ENCODE peak calls at places on chromosome X, in seven cellular contexts. H, U, R, I, P, L and D are unnamed samples.

GRCh38 chrX:18855919-18856644 is 127.8 kb downstream of the PHKA2 start:
- DNase-seq in R (peak; percentile 35), P (no peak), U (no peak), I (no peak), L (no peak), H (no peak), D (peak; percentile 80)

GRCh38 chrX:101415180-101416130 is 7.4 kb downstream of the HNRNPH2 start:
- DNase-seq in H (peak; percentile 30), L (peak; percentile 21), P (peak; percentile 73), U (peak; percentile 49), I (peak; percentile 30), R (peak; percentile 84), D (peak; percentile 85)

GRCh38 chrX:11380187-11380586 is 87.0 kb downstream of the AMELX start:
- DNase-seq in R (no peak), L (no peak), I (no peak), H (no peak), P (no peak), U (no peak), D (no peak)

GRCh38 chrX:110399497-110399896 is 40.8 kb downstream of the RTL9 start:
- DNase-seq in U (no peak), I (no peak), H (no peak), R (no peak), L (no peak), P (no peak), D (no peak)

GRCh38 chrX:110806145-110806544 is 10.5 kb upstream of the CHRDL1 start:
- DNase-seq in H (peak; percentile 14), I (no peak), U (no peak), R (no peak), P (no peak), L (no peak), D (no peak)

GRCh38 chrX:22686138-22686541 is 313.6 kb upstream of the DDX53 start:
- DNase-seq in H (no peak), P (no peak), U (no peak), L (no peak), I (no peak), R (peak; percentile 81), D (peak; percentile 76)

GRCh38 chrX:100649550-100650356 is 5.8 kb downstream of the SRPX2 start:
- DNase-seq in P (peak; percentile 81), I (peak; percentile 34), U (no peak), L (peak; percentile 43), R (peak; percentile 95), H (peak; percentile 79), D (peak; percentile 68)

GRCh38 chrX:151712253-151712652 is 3.6 kb upstream of the FATE1 start:
- DNase-seq in U (no peak), R (no peak), H (no peak), L (no peak), P (no peak), I (no peak), D (no peak)

GRCh38 chrX:109774706-109775105 is 41.6 kb upstream of the ACSL4 start:
- DNase-seq in U (no peak), R (peak; percentile 85), L (peak; percentile 69), H (no peak), I (no peak), P (no peak), D (peak; percentile 65)

GRCh38 chrX:35664838-35665237 is 133.3 kb upstream of the MAGEB16 start:
- DNase-seq in I (no peak), U (no peak), H (no peak), R (no peak), P (no peak), L (no peak), D (no peak)

GRCh38 chrX:149682956-149683947 is 28.6 kb upstream of the MAGEA11 start:
- DNase-seq in U (no peak), R (no peak), H (no peak), P (no peak), I (no peak), L (no peak), D (no peak)

GRCh38 chrX:37060999-37061398 is 52.8 kb downstream of the FAM47C start:
- DNase-seq in U (no peak), I (no peak), P (peak; percentile 68), H (no peak), L (peak; percentile 7), R (peak; percentile 62), D (no peak)

GRCh38 chrX:148380107-148380506 is 120.3 kb upstream of the AFF2 start:
- DNase-seq in R (no peak), L (no peak), U (no peak), P (no peak), H (no peak), I (no peak), D (no peak)

GRCh38 chrX:72255864-72256263 is 17.0 kb upstream of the ERCC6L start:
- DNase-seq in U (no peak), R (no peak), P (no peak), L (no peak), I (no peak), H (no peak), D (no peak)

GRCh38 chrX:102746134-102746584 is 25.6 kb downstream of the GPRASP3 start:
- DNase-seq in H (peak; percentile 44), P (peak; percentile 50), R (peak; percentile 45), I (peak; percentile 18), L (no peak), U (peak; percentile 43), D (no peak)

GRCh38 chrX:22037911-22038537 is 5.9 kb downstream of the PHEX start:
- DNase-seq in H (no peak), R (no peak), L (no peak), U (no peak), I (no peak), P (no peak), D (no peak)

GRCh38 chrX:16825306-16826035 is 39.2 kb downstream of the TXLNG start:
- DNase-seq in R (no peak), H (no peak), P (no peak), L (no peak), U (no peak), I (no peak), D (no peak)

GRCh38 chrX:68832516-68833447 is 4.0 kb downstream of the EFNB1 start:
- DNase-seq in L (no peak), H (peak; percentile 14), I (no peak), P (no peak), U (no peak), R (no peak), D (peak; percentile 84)

GRCh38 chrX:65741823-65742222 is 74.4 kb downstream of the MSN start:
- DNase-seq in I (no peak), U (no peak), P (no peak), R (no peak), H (no peak), L (no peak), D (no peak)
- H3K27ac ChIP-seq in I (no peak overlapping the region), U (no peak overlapping the region), P (no peak overlapping the region), R (no peak overlapping the region), H (no peak overlapping the region), L (no peak overlapping the region), D (no peak overlapping the region)

DNA sequence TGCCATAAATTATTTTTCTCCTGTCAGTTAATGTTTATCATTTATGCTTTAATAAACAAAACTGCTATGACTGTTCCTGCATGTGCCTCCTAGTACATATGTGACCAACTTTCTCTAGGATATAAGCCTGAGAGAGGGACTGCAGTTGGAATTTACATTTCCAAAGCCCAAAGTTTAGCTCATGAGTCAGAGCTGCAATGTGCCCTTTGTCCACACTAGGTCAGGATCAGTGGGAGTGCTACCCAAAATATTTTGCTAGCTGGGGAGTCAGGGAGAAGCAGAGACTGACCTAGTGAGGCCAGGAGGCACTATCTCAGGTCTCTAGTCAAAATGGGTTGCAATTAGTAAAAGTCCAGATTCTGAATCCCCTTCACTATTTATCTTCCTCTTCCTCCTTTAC is 92.7 kb downstream of the AR start:
- DNase-seq in P (no peak), R (peak; percentile 6), L (no peak), I (no peak), U (no peak), H (no peak), D (no peak)
- H3K27ac ChIP-seq in P (no peak overlapping the region), R (no peak overlapping the region), L (no peak overlapping the region), I (no peak overlapping the region), U (no peak overlapping the region), H (no peak overlapping the region), D (no peak overlapping the region)

DNA sequence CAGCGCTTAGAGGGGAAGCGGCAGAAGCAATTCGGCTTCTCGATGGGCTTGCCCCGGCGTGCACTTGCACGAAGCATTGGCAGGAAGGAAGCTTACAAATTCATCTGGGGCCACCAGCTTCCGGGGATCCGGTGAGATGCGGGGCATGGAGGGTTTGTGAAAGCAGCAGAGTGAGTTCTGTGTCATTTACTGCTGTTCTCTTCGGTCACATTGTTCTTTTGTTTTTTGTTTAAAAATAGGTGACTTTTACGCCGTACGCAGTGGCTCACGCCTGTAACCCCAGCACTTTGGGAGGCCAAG is 47.0 kb downstream of the ASMT start:
- DNase-seq in U (no peak), L (no peak), P (no peak), R (no peak), H (no peak), I (no peak), D (no peak)
- H3K27ac ChIP-seq in U (peak overlapping the region; percentile 85), L (no peak overlapping the region), P (no peak overlapping the region), R (no peak overlapping the region), H (no peak overlapping the region), I (no peak overlapping the region), D (no peak overlapping the region)

GRCh38 chrX:40169193-40170086 is 71.7 kb upstream of the BCOR start:
- DNase-seq in P (peak; percentile 92), L (no peak), R (peak; percentile 83), I (peak; percentile 38), H (peak; percentile 55), U (peak; percentile 89), D (peak; percentile 85)
- H3K27ac ChIP-seq in P (peak overlapping the region; percentile 58), L (no peak overlapping the region), R (no peak overlapping the region), I (no peak overlapping the region), H (peak overlapping the region; percentile 93), U (peak overlapping the region; percentile 89), D (no peak overlapping the region)

GRCh38 chrX:9352683-9353430 is 112.0 kb upstream of the TBL1X start:
- DNase-seq in R (peak; percentile 80), U (peak; percentile 54), L (no peak), P (no peak), H (no peak), I (no peak), D (peak; percentile 84)
- H3K27ac ChIP-seq in R (no peak overlapping the region), U (peak overlapping the region; percentile 71), L (peak overlapping the region; percentile 61), P (no peak overlapping the region), H (peak overlapping the region; percentile 13), I (no peak overlapping the region), D (no peak overlapping the region)

GRCh38 chrX:153598541-153599191 is at the start of gene CCNQ:
- DNase-seq in I (no peak), H (no peak), R (peak; percentile 32), P (peak; percentile 55), U (no peak), L (peak; percentile 14), D (peak; percentile 86)

GRCh38 chrX:153601511-153602110 is 2.7 kb upstream of the CCNQ start:
- DNase-seq in P (no peak), I (no peak), H (no peak), U (no peak), L (no peak), R (no peak), D (peak; percentile 63)

GRCh38 chrX:153600921-153601320 is 2.0 kb upstream of the CCNQ start:
- DNase-seq in U (no peak), P (no peak), R (no peak), L (no peak), H (no peak), I (no peak), D (peak; percentile 58)

GRCh38 chrX:153599192-153600031 is 473 bp upstream of the CCNQ start:
- DNase-seq in U (peak; percentile 91), L (peak; percentile 82), R (peak; percentile 92), I (peak; percentile 91), P (peak; percentile 93), H (peak; percentile 88), D (peak; percentile 99)

GRCh38 chrX:153600032-153600373 is 1.1 kb upstream of the CCNQ start:
- DNase-seq in L (no peak), U (no peak), R (peak; percentile 22), P (no peak), H (no peak), I (no peak), D (peak; percentile 78)
- H3K27ac ChIP-seq in L (peak overlapping the region; percentile 76), U (no peak overlapping the region), R (no peak overlapping the region), P (no peak overlapping the region), H (no peak overlapping the region), I (no peak overlapping the region), D (no peak overlapping the region)

GRCh38 chrX:118633530-118633929 is 93.9 kb upstream of the IL13RA1 start:
- DNase-seq in H (no peak), P (no peak), U (no peak), L (no peak), I (no peak), R (no peak), D (no peak)
- H3K27ac ChIP-seq in H (no peak overlapping the region), P (no peak overlapping the region), U (no peak overlapping the region), L (no peak overlapping the region), I (no peak overlapping the region), R (no peak overlapping the region), D (no peak overlapping the region)